ENCODE peak calls at places on chromosomes 3 and 15, in six cellular contexts. C is ovary, U is fibroblast of pulmonary artery, K is activated T-helper 1 cell treated with Interleukin-2 at 50 U/mL for 16 hours, J is omental fat pad, W is hepatic stellate cell. Q is an unnamed sample.

GRCh38 chr3:58584690-58585004 is 7.5 kb upstream of the FAM107A start:
- DNase-seq in C (no peak), U (no peak), K (no peak), J (no peak), W (no peak), Q (no peak)

GRCh38 chr15:42131826-42132806 is 24.3 kb downstream of the PLA2G4F start:
- DNase-seq in C (no peak), U (no peak), K (no peak), J (no peak), W (no peak), Q (no peak)

GRCh38 chr3:128383316-128384235 is 83.1 kb downstream of the DNAJB8 start:
- DNase-seq in C (peak), U (peak), K (peak), J (peak), W (peak), Q (no peak)

GRCh38 chr3:117873236-117873635 is 1161.4 kb downstream of the IGSF11 start:
- DNase-seq in C (peak), U (peak), K (no peak), J (no peak), W (no peak), Q (no peak)

GRCh38 chr15:68612979-68613740 is 34.4 kb downstream of the CORO2B start:
- DNase-seq in C (no peak), U (no peak), K (no peak), J (no peak), W (no peak), Q (no peak)

GRCh38 chr15:64009241-64009640 is 37.0 kb downstream of the DAPK2 start:
- DNase-seq in C (no peak), U (peak), K (no peak), J (no peak), W (no peak), Q (no peak)

GRCh38 chr3:62723171-62723570 is 152.0 kb downstream of the CADPS start:
- DNase-seq in C (no peak), U (no peak), K (no peak), J (no peak), W (no peak), Q (no peak)

GRCh38 chr15:80233511-80234080 is 18.4 kb downstream of the CTXND1 start:
- DNase-seq in C (no peak), U (no peak), K (no peak), J (no peak), W (no peak), Q (no peak)

GRCh38 chr3:67481126-67481525 is 173.3 kb downstream of the SUCLG2 start:
- DNase-seq in C (no peak), U (no peak), K (no peak), J (no peak), W (no peak), Q (no peak)

GRCh38 chr3:89395996-89396395 is 288.6 kb downstream of the EPHA3 start:
- DNase-seq in C (no peak), U (no peak), K (no peak), J (no peak), W (no peak), Q (no peak)

GRCh38 chr15:82871577-82872484 is 62.4 kb downstream of the WHAMM start:
- DNase-seq in C (no peak), U (no peak), K (no peak), J (no peak), W (no peak), Q (no peak)

GRCh38 chr3:132843851-132844565 is 121.8 kb upstream of the NPHP3 start:
- DNase-seq in C (no peak), U (no peak), K (no peak), J (no peak), W (no peak), Q (no peak)

GRCh38 chr3:125104639-125105038 is 48.8 kb upstream of the HEG1 start:
- DNase-seq in C (no peak), U (peak), K (no peak), J (no peak), W (no peak), Q (no peak)

GRCh38 chr3:56987238-56987932 is 73.1 kb upstream of the SPATA12 start:
- DNase-seq in C (no peak), U (no peak), K (no peak), J (no peak), W (no peak), Q (no peak)

GRCh38 chr3:28575748-28576589 is 227.3 kb upstream of the AZI2 start:
- DNase-seq in C (peak), U (peak), K (no peak), J (no peak), W (peak), Q (no peak)